ENCODE peak calls at places on chromosome 2, in five cellular contexts. S is heart right ventricle, P is NCI-H774, H is T-cell, N is kidney tubule cell. L is an unnamed sample.

GRCh38 chr2:28234807-28235206 is 157.9 kb upstream of the FOSL2 start:
- DNase-seq in S (no peak), P (no peak), H (no peak), N (no peak), L (peak; percentile 44)

GRCh38 chr2:38947241-38948239 is 57.9 kb downstream of the ARHGEF33 start:
- DNase-seq in S (peak; percentile 63), P (peak; percentile 73), H (peak; percentile 45), N (peak; percentile 82), L (peak; percentile 83)

GRCh38 chr2:107932483-107932882 is 53.8 kb upstream of the SLC5A7 start:
- DNase-seq in S (no peak), P (no peak), H (no peak), N (no peak), L (peak; percentile 34)

GRCh38 chr2:120892967-120893667 is 157.4 kb downstream of the GLI2 start:
- DNase-seq in S (no peak), P (no peak), H (no peak), N (no peak), L (peak; percentile 22)

GRCh38 chr2:217909156-217909820 is 93.5 kb downstream of the TNS1 start:
- DNase-seq in S (no peak), P (no peak), H (no peak), N (no peak), L (no peak)

GRCh38 chr2:199602271-199602895 is 144.6 kb upstream of the SATB2 start:
- DNase-seq in S (no peak), P (no peak), H (no peak), N (peak; percentile 17), L (peak; percentile 47)

GRCh38 chr2:62642429-62643099 is 62.9 kb upstream of the EHBP1 start:
- DNase-seq in S (no peak), P (no peak), H (no peak), N (no peak), L (no peak)

GRCh38 chr2:83730258-83730657 is 728.8 kb downstream of the SUCLG1 start:
- DNase-seq in S (no peak), P (no peak), H (no peak), N (no peak), L (peak; percentile 41)

GRCh38 chr2:32289165-32290054 is 11.7 kb downstream of the YIPF4 start:
- DNase-seq in S (no peak), P (no peak), H (no peak), N (peak; percentile 30), L (peak; percentile 81)

GRCh38 chr2:118670868-118671267 is 176.6 kb downstream of the EN1 start:
- DNase-seq in S (no peak), P (no peak), H (no peak), N (no peak), L (no peak)

GRCh38 chr2:229081411-229081810 is 189.7 kb downstream of the PID1 start:
- DNase-seq in S (no peak), P (no peak), H (no peak), N (peak; percentile 10), L (no peak)

GRCh38 chr2:216596234-216596985 is 36.8 kb upstream of the IGFBP2 start:
- DNase-seq in S (peak; percentile 46), P (peak; percentile 35), H (no peak), N (no peak), L (peak; percentile 67)